ENCODE peak calls at places on chromosomes 7 and 10, in nine cellular contexts. T, N, F, P, Z, Y, J, O and G are unnamed samples.

GRCh38 chr7:137135654-137136350 is 207.7 kb downstream of the PTN start:
- DNase-seq in Y (no peak), N (no peak), P (no peak), T (no peak), O (no peak), F (no peak), Z (no peak), J (no peak), G (no peak)

GRCh38 chr10:29811751-29812427 is 177.1 kb upstream of the SVIL start:
- DNase-seq in T (no peak), O (peak), Z (peak), P (peak), N (peak), F (no peak), Y (no peak), J (peak), G (peak)

GRCh38 chr10:78053201-78053868 is 19.7 kb downstream of the RPS24 start:
- DNase-seq in Z (no peak), Y (no peak), T (no peak), J (no peak), N (peak), O (no peak), F (no peak), P (no peak), G (no peak)

GRCh38 chr10:66639351-66639750 is 286.5 kb upstream of the LRRTM3 start:
- DNase-seq in N (peak), Z (no peak), O (no peak), Y (no peak), F (no peak), P (no peak), T (no peak), J (no peak), G (no peak)

GRCh38 chr10:61882621-61883375 is 18.7 kb upstream of the ARID5B start:
- DNase-seq in F (no peak), Z (no peak), Y (no peak), T (no peak), J (no peak), N (peak), P (peak), O (no peak), G (no peak)

GRCh38 chr7:20713792-20714191 is 72.9 kb downstream of the SP8 start:
- DNase-seq in O (no peak), Y (no peak), T (no peak), P (no peak), F (no peak), N (no peak), J (no peak), Z (no peak), G (no peak)

GRCh38 chr10:74875966-74876365 is 49.6 kb downstream of the KAT6B start:
- DNase-seq in J (no peak), Z (no peak), F (no peak), O (peak), T (no peak), Y (no peak), N (no peak), P (no peak), G (peak)

GRCh38 chr10:67302701-67303100 is 376.9 kb downstream of the LRRTM3 start:
- DNase-seq in T (no peak), F (no peak), O (no peak), N (no peak), Z (no peak), P (no peak), J (no peak), Y (no peak), G (no peak)

GRCh38 chr7:27933691-27934565 is 194.0 kb downstream of the TAX1BP1 start:
- DNase-seq in Y (peak), N (peak), F (no peak), J (no peak), P (no peak), T (no peak), Z (no peak), O (no peak), G (no peak)

GRCh38 chr10:31315453-31315852 is 3.6 kb upstream of the ZEB1 start:
- DNase-seq in F (no peak), P (no peak), Z (no peak), O (no peak), J (no peak), T (no peak), Y (no peak), N (peak), G (no peak)

GRCh38 chr10:111837985-111838384 is 345.6 kb downstream of the GPAM start:
- DNase-seq in T (no peak), P (no peak), J (no peak), N (no peak), Z (no peak), O (no peak), F (no peak), Y (no peak), G (no peak)

GRCh38 chr10:132714096-132714721 is 71.7 kb downstream of the NKX6-2 start:
- DNase-seq in F (peak), T (no peak), Y (no peak), Z (no peak), N (no peak), J (no peak), O (no peak), P (no peak), G (no peak)

GRCh38 chr10:44958196-44958896 is 1.3 kb upstream of the RASSF4 start:
- DNase-seq in Z (no peak), F (no peak), Y (no peak), J (no peak), O (no peak), T (no peak), P (no peak), N (peak), G (no peak)

GRCh38 chr7:156752371-156753297 is 112.1 kb downstream of the RNF32 start:
- DNase-seq in O (no peak), Y (no peak), N (no peak), P (no peak), T (no peak), F (peak), J (no peak), Z (no peak), G (no peak)

GRCh38 chr10:7826971-7827370 is 8.7 kb downstream of the TAF3 start:
- DNase-seq in F (no peak), T (no peak), J (no peak), Y (no peak), N (no peak), Z (no peak), P (no peak), O (no peak), G (no peak)

GRCh38 chr10:106711313-106711906 is 453.1 kb downstream of the SORCS1 start:
- DNase-seq in F (peak), Y (peak), P (peak), O (no peak), N (peak), Z (peak), T (no peak), J (no peak), G (peak)

GRCh38 chr7:66668677-66669076 is 40.0 kb downstream of the KCTD7 start:
- DNase-seq in N (no peak), F (no peak), Z (no peak), P (no peak), Y (no peak), J (no peak), T (no peak), O (no peak), G (no peak)

GRCh38 chr7:121034929-121035328 is 46.4 kb downstream of the CPED1 start:
- DNase-seq in Y (no peak), N (no peak), P (no peak), J (no peak), F (no peak), T (no peak), O (no peak), Z (no peak), G (no peak)

GRCh38 chr10:75071164-75071489 is 40.3 kb upstream of the SAMD8 start:
- DNase-seq in P (no peak), Y (no peak), Z (no peak), J (no peak), O (no peak), T (no peak), N (no peak), F (no peak), G (no peak)

GRCh38 chr10:131901181-131901829 is 497 bp downstream of the PPP2R2D start:
- DNase-seq in Y (peak), O (no peak), P (peak), J (no peak), Z (peak), T (peak), F (peak), N (peak), G (no peak)